ENCODE peak calls at places on chromosomes 6 and 20, in ten cellular contexts. Z is NCI-H82, I is EH, L is omental fat pad, K is GDM1, J is Daoy, F is adrenal gland, V is fibroblast of pulmonary artery, P is IMR-90, G is mesothelial cell of epicardium. Q is an unnamed sample.

GRCh38 chr6:16524380-16524707 is 236.9 kb downstream of the ATXN1 start:
- DNase-seq in Z (no peak), I (peak), L (no peak), K (no peak), J (peak), F (no peak), V (peak), P (peak), G (no peak), Q (no peak)

GRCh38 chr6:10837009-10837691 is 1.2 kb downstream of the MAK start:
- DNase-seq in Z (peak), I (peak), L (no peak), K (no peak), J (peak), F (peak), V (peak), P (no peak), G (no peak), Q (peak)

GRCh38 chr20:17934141-17934862 is 34.3 kb downstream of the SNX5 start:
- DNase-seq in Z (no peak), I (peak), L (no peak), K (no peak), J (peak), F (no peak), V (no peak), P (no peak), G (no peak), Q (no peak)

GRCh38 chr6:145319605-145320004 is 415.7 kb downstream of the EPM2A start:
- DNase-seq in Z (no peak), I (no peak), L (no peak), K (no peak), J (no peak), F (no peak), V (no peak), P (no peak), G (no peak), Q (no peak)

GRCh38 chr20:35093245-35093884 is 758 bp upstream of the TRPC4AP start:
- DNase-seq in Z (no peak), I (peak), L (no peak), K (no peak), J (peak), F (no peak), V (peak), P (peak), G (no peak), Q (no peak)

GRCh38 chr6:25889877-25890853 is 16.1 kb upstream of the SLC17A3 start:
- DNase-seq in Z (peak), I (peak), L (no peak), K (no peak), J (peak), F (peak), V (peak), P (peak), G (no peak), Q (peak)

GRCh38 chr6:112802154-112802553 is 455.0 kb downstream of the RFPL4B start:
- DNase-seq in Z (no peak), I (peak), L (no peak), K (no peak), J (peak), F (no peak), V (peak), P (peak), G (no peak), Q (no peak)

GRCh38 chr20:53712212-53712977 is 118.8 kb upstream of the ZNF217 start:
- DNase-seq in Z (no peak), I (no peak), L (no peak), K (no peak), J (no peak), F (no peak), V (no peak), P (no peak), G (no peak), Q (no peak)

GRCh38 chr20:32893878-32894483 is 35.3 kb downstream of the EFCAB8 start:
- DNase-seq in Z (peak), I (peak), L (no peak), K (no peak), J (peak), F (no peak), V (peak), P (peak), G (no peak), Q (no peak)

GRCh38 chr6:31970604-31971271 is 1.2 kb downstream of the DXO start:
- DNase-seq in Z (peak), I (no peak), L (no peak), K (no peak), J (peak), F (peak), V (no peak), P (no peak), G (no peak), Q (no peak)

GRCh38 chr6:152598858-152599537 is 38.2 kb downstream of the SYNE1 start:
- DNase-seq in Z (no peak), I (peak), L (no peak), K (no peak), J (no peak), F (no peak), V (peak), P (peak), G (no peak), Q (no peak)

GRCh38 chr20:1816384-1817381 is 78.5 kb upstream of the SIRPA start:
- DNase-seq in Z (no peak), I (peak), L (no peak), K (peak), J (peak), F (peak), V (peak), P (peak), G (no peak), Q (no peak)

GRCh38 chr6:119035459-119035858 is 43.0 kb downstream of the FAM184A start:
- DNase-seq in Z (peak), I (no peak), L (no peak), K (no peak), J (no peak), F (no peak), V (no peak), P (no peak), G (no peak), Q (no peak)

GRCh38 chr6:18162401-18162800 is 7.2 kb downstream of the KDM1B start:
- DNase-seq in Z (peak), I (no peak), L (no peak), K (no peak), J (no peak), F (no peak), V (no peak), P (no peak), G (no peak), Q (no peak)

GRCh38 chr20:63454729-63455567 is 17.5 kb downstream of the KCNQ2 start:
- DNase-seq in Z (peak), I (no peak), L (no peak), K (no peak), J (no peak), F (no peak), V (no peak), P (no peak), G (no peak), Q (peak)

GRCh38 chr6:42571611-42572342 is 7.9 kb downstream of the UBR2 start:
- DNase-seq in Z (no peak), I (peak), L (no peak), K (no peak), J (no peak), F (no peak), V (no peak), P (no peak), G (no peak), Q (no peak)

GRCh38 chr20:13554076-13554475 is 84.7 kb downstream of the TASP1 start:
- DNase-seq in Z (no peak), I (peak), L (no peak), K (no peak), J (no peak), F (no peak), V (peak), P (no peak), G (no peak), Q (no peak)

GRCh38 chr20:8156603-8157079 is 24.6 kb downstream of the PLCB1 start:
- DNase-seq in Z (no peak), I (peak), L (no peak), K (no peak), J (peak), F (no peak), V (peak), P (peak), G (no peak), Q (no peak)

GRCh38 chr6:41191569-41191968 is 9.4 kb downstream of the TREML2 start:
- DNase-seq in Z (no peak), I (peak), L (no peak), K (no peak), J (no peak), F (no peak), V (peak), P (no peak), G (no peak), Q (no peak)

GRCh38 chr6:71979911-71980310 is 93.6 kb downstream of the RIMS1 start:
- DNase-seq in Z (no peak), I (peak), L (no peak), K (no peak), J (peak), F (no peak), V (no peak), P (peak), G (no peak), Q (no peak)

GRCh38 chr6:56381852-56382251 is 134.5 kb upstream of the COL21A1 start:
- DNase-seq in Z (no peak), I (peak), L (no peak), K (no peak), J (no peak), F (no peak), V (no peak), P (peak), G (no peak), Q (no peak)

GRCh38 chr6:85752602-85753001 is 109.9 kb upstream of the SYNCRIP start:
- DNase-seq in Z (no peak), I (no peak), L (no peak), K (no peak), J (no peak), F (no peak), V (no peak), P (no peak), G (no peak), Q (no peak)

GRCh38 chr6:129946439-129947140 is 71.8 kb upstream of the L3MBTL3 start:
- DNase-seq in Z (peak), I (peak), L (no peak), K (no peak), J (no peak), F (no peak), V (no peak), P (no peak), G (no peak), Q (no peak)

Q was measured in NCI-H524 treated with DMSO at 0.1 percent for 48 hours.